ENCODE peak calls at places on chromosome 9, in six cellular contexts. T is upper lobe of left lung, W is upper lobe of right lung, J is heart right ventricle, C is breast epithelium, L is uterus. D is an unnamed sample.
A peak's percentile ranks its signal among the peaks of the same experiment; 100 is the strongest.

GRCh38 chr9:133943036-133943780 is 48.9 kb downstream of the VAV2 start:
- DNase-seq in J (no peak), T (no peak), L (no peak), W (peak; percentile 49), C (no peak), D (no peak)

GRCh38 chr9:26112724-26113123 is 434.5 kb upstream of the TUSC1 start:
- DNase-seq in J (no peak), L (no peak), C (no peak), T (no peak), W (no peak), D (no peak)

GRCh38 chr9:16828335-16829281 is 41.9 kb downstream of the BNC2 start:
- DNase-seq in C (no peak), J (peak; percentile 41), L (peak; percentile 23), T (no peak), W (no peak), D (no peak)

GRCh38 chr9:25350011-25350410 is 328.2 kb downstream of the TUSC1 start:
- DNase-seq in J (no peak), W (no peak), L (no peak), T (no peak), C (no peak), D (no peak)

GRCh38 chr9:128420060-128420650 is 502 bp upstream of the CERCAM start:
- DNase-seq in J (peak; percentile 83), L (peak; percentile 64), C (peak; percentile 37), W (peak; percentile 87), T (peak; percentile 58), D (no peak)

GRCh38 chr9:7089391-7089790 is 331.6 kb downstream of the KDM4C start:
- DNase-seq in C (no peak), J (no peak), L (no peak), T (no peak), W (no peak), D (no peak)

GRCh38 chr9:69900406-69900805 is 79.8 kb downstream of the CFAP95 start:
- DNase-seq in L (no peak), W (no peak), T (no peak), J (no peak), C (no peak), D (no peak)

GRCh38 chr9:115972362-115972761 is 181.2 kb upstream of the PAPPA start:
- DNase-seq in J (no peak), T (no peak), W (no peak), L (no peak), C (no peak), D (no peak)

GRCh38 chr9:134807726-134808125 is 72.9 kb upstream of the FCN2 start:
- DNase-seq in W (no peak), J (no peak), C (no peak), T (no peak), L (no peak), D (no peak)

GRCh38 chr9:126290871-126291270 is 35.8 kb upstream of the MVB12B start:
- DNase-seq in J (no peak), W (no peak), L (no peak), T (no peak), C (no peak), D (peak; percentile 70)

GRCh38 chr9:3909966-3910650 is 384.3 kb upstream of the RFX3 start:
- DNase-seq in J (no peak), L (no peak), W (no peak), T (no peak), C (no peak), D (no peak)

GRCh38 chr9:22142681-22143080 is 133.6 kb upstream of the CDKN2B start:
- DNase-seq in J (no peak), C (no peak), W (no peak), L (no peak), T (no peak), D (no peak)

GRCh38 chr9:99820330-99821186 is 1.1 kb upstream of the NR4A3 start:
- DNase-seq in T (peak; percentile 75), W (peak; percentile 71), C (peak; percentile 52), J (peak; percentile 30), L (peak; percentile 81), D (peak; percentile 97)

DNA sequence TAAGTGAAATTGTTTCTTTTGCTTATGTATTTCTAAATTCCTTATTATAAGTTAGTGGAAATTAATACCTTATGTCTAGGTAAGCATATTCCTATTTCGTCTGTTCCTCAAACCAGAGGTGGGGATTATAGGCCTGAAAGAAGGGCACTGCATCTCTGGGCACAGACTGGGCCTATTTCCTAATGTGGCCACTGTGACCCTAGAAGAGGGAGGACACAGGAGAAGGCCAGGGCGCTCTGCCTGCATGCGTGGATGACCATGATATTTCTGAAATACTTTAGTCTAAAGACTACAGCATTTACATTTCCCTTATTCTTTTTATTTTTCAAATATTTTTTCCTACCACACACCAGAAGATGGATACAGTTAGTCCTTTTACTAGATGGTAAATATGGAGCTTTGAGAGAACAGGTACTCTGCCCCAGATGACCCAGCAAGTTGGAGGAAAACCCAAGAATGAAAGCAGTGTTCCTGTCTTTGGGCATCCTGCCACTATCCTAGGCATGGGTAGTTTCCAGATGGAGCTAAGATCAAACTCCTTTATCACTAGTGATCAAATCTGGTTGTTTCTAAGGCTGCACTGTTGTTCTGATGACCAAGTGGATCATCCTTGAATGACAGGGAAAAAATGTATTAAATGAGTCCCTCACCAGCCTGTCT is 27.8 kb downstream of the RUSC2 start:
- DNase-seq in W (no peak), C (peak; percentile 45), J (no peak), T (no peak), L (no peak), D (no peak)
- H3K4me1 ChIP-seq in W (peaks cover 58% of the 10 kb centered on the region), C (peaks cover 55% of the 10 kb centered on the region), J (peaks cover 65% of the 10 kb centered on the region), T (peaks cover 43% of the 10 kb centered on the region), L (peaks cover 35% of the 10 kb centered on the region), D (peaks cover 75% of the 10 kb centered on the region)

GRCh38 chr9:132732326-132732725 is 62.1 kb downstream of the GTF3C4 start:
- DNase-seq in L (no peak), T (no peak), J (no peak), C (no peak), W (no peak), D (no peak)
- H3K4me3 ChIP-seq in L (no peak overlapping the region), T (no peak overlapping the region), J (no peak overlapping the region), C (no peak overlapping the region), W (no peak overlapping the region), D (no peak overlapping the region)

DNA sequence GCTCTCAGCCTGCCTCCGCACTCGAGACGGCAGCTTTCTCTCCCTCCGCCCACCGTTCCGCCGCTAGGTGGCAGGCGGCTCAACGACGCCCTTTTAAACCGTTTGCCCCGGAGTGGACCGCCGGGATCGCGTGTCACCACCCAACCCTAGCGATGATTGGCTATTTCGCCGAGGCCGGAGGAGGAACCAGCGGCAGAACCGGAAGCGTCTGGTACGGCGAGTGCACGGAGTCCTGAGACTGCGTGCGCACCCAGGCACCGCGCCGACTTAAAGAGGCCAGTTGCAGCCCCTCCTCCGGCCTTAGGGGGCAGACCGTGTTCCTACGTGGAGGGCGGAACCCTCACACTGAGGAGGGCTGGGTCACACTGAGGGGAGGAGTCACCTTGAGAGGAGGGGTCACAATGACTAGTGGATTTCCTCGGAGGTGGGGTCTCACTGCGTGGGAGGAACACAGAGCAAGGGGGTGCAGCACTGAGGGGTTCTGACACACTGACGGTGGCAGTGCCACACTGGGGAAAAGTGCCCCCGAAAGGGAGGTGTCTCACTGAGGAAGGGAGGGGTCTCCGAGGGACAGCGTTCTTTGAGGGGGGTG is 980 bp upstream of the TESK1 start:
- DNase-seq in J (peak; percentile 99), C (peak; percentile 99), T (peak; percentile 100), L (peak; percentile 99), W (peak; percentile 100), D (peak; percentile 100)
- TF ChIP-seq CTCF in J (peak; percentile 95), C (peak; percentile 97), T (peak; percentile 99), L (peak; percentile 98), W (peak; percentile 89), D (peak; percentile 86)

GRCh38 chr9:123344273-123345096 is 11.5 kb upstream of the CRB2 start:
- DNase-seq in W (no peak), T (no peak), J (no peak), C (no peak), L (no peak), D (no peak)
- H3K4me1 ChIP-seq in W (peaks cover 9% of the 10 kb centered on the region), T (peaks cover 13% of the 10 kb centered on the region), J (peaks cover 11% of the 10 kb centered on the region), C (no peaks in the 10 kb centered on the region), L (no peaks in the 10 kb centered on the region), D (peaks cover 34% of the 10 kb centered on the region)

GRCh38 chr9:130421154-130421801 is 23.5 kb upstream of the ASS1 start:
- DNase-seq in L (no peak), T (no peak), W (no peak), C (no peak), J (no peak), D (no peak)
- H3K4me3 ChIP-seq in L (no peak overlapping the region), T (no peak overlapping the region), W (no peak overlapping the region), C (no peak overlapping the region), J (no peak overlapping the region), D (no peak overlapping the region)

GRCh38 chr9:111483862-111484563 is at the start of gene ECPAS:
- DNase-seq in W (peak; percentile 89), L (peak; percentile 70), T (peak; percentile 83), C (peak; percentile 57), J (peak; percentile 77), D (no peak)
- TF ChIP-seq CTCF in W (no peak), L (no peak), T (no peak), C (no peak), J (no peak), D (no peak)

DNA sequence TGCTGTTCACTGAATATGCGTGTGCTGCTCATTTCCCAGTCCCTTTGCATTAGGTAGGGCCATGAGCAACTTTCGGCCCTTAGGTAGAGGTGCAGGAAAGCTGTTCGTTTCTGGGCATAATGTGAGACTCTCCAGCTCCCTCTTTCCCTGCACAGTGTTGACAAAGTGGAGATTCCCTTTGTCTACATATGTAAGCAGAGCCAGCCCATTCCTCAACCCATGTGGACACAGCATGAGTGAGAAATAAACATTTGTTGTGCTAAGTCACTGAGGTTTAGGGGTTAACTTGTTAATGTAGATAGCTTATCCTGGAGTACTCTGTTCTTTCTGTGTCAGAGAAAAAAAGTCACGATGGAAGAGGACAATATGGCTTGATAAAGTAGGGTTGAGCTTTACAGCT is 343.8 kb downstream of the PSAT1 start:
- DNase-seq in L (no peak), T (no peak), J (no peak), C (no peak), W (no peak), D (no peak)
- H3K4me1 ChIP-seq in L (no peaks in the 10 kb centered on the region), T (no peaks in the 10 kb centered on the region), J (no peaks in the 10 kb centered on the region), C (no peaks in the 10 kb centered on the region), W (no peaks in the 10 kb centered on the region), D (no peaks in the 10 kb centered on the region)

DNA sequence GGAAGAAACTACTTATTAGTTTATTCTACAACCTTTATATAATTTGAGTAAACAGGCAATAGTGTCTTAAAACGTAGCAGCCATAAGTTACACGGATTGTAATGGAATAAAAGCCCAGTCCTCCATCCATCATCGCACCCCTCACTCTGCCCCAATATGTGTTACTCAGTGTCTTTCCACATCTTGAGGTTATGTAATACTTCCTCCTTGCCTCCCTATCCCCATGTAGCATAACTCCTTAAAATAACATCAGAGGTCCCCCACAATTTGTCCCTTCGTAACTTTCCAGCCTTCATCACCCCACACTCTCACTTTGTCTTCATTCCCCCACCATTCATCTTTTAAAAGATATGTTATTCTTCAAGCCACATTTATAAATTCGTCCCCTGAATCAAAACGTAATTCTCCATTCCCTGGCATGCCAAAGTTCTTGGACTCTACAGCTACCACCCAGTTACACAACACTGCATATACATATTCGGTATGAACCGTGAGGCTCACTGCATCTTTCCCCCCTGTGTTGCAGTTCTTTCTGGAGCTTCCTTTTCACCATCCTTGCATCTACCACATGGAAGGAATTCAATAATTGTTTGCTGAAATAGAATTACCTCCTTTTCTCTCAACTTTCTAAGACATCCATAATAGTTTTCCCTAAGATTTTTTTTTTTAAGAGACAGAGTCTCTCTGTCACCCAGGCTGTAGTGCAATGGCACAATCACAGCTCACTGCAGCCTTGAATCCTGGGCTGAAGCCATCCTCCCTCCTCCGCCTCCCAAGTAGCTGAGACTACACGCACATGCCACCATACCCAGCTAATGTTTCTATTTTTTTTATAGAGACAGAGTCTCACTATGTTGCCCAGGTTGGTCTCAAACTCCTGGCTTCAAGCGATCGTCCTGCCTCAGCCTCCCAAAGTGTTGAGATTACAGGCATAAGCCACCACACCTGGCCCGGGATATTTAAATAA is 3.4 kb downstream of the LPAR1 start:
- DNase-seq in C (no peak), T (no peak), J (no peak), L (no peak), W (no peak), D (no peak)
- H3K4me3 ChIP-seq in C (peak overlapping the region; percentile 92), T (no peak overlapping the region), J (no peak overlapping the region), L (no peak overlapping the region), W (no peak overlapping the region), D (peak overlapping the region; percentile 17)

D was measured in vagina.